ENCODE peak calls at places on chromosomes 16 and 17, in seven cellular contexts. R is activated CD4-positive, alpha-beta T cell treated with anti-CD3 and anti-CD28 coated beads, Interleukin-2, amount 10 ng/mL, durations not matched to agents 7 days and 5 days; M is cortex of kidney; V is nephron progenitor cell; S is activated T-cell treated with anti-CD3 and anti-CD28 coated beads, Interleukin-2, amount 50 U/mL, for 72 hours; L is iPS DF 19.7; X is right atrium auricular region. O is an unnamed sample.
A peak's percentile ranks its signal among the peaks of the same experiment; 100 is the strongest.

GRCh38 chr17:74750327-74751069 is 2.1 kb downstream of the NHERF1 start:
- DNase-seq in M (no peak), V (no peak), S (no peak), X (no peak), R (no peak), L (no peak), O (no peak)

GRCh38 chr17:63286254-63286653 is 159.9 kb downstream of the CYB561 start:
- DNase-seq in L (no peak), M (no peak), X (no peak), R (no peak), S (no peak), V (no peak), O (no peak)

GRCh38 chr17:69267219-69267618 is 38.6 kb upstream of the ABCA10 start:
- DNase-seq in M (no peak), V (no peak), L (no peak), X (no peak), S (no peak), R (no peak), O (no peak)

GRCh38 chr17:51365090-51365489 is 104.7 kb downstream of the UTP18 start:
- DNase-seq in R (peak; percentile 14), M (no peak), S (no peak), X (no peak), L (no peak), V (no peak), O (no peak)

GRCh38 chr16:75011634-75012307 is 12.9 kb downstream of the ZNRF1 start:
- DNase-seq in V (no peak), L (no peak), M (no peak), X (no peak), R (no peak), S (peak; percentile 71), O (peak; percentile 69)

GRCh38 chr16:65733706-65734105 is 611.8 kb upstream of the CDH11 start:
- DNase-seq in L (no peak), R (no peak), V (no peak), X (no peak), M (no peak), S (no peak), O (no peak)

GRCh38 chr17:75722076-75722475 is 817 bp downstream of the ITGB4 start:
- DNase-seq in M (no peak), V (no peak), S (no peak), L (no peak), R (no peak), X (no peak), O (no peak)

GRCh38 chr16:79334127-79334526 is 266.4 kb downstream of the MAF start:
- DNase-seq in L (no peak), V (peak; percentile 27), R (no peak), X (no peak), S (peak; percentile 52), M (no peak), O (no peak)

GRCh38 chr17:43750154-43750553 is 8.4 kb downstream of the SOST start:
- DNase-seq in X (no peak), M (no peak), L (no peak), R (no peak), S (no peak), V (no peak), O (no peak)

GRCh38 chr17:33013596-33014375 is 22.1 kb downstream of the SPACA3 start:
- DNase-seq in L (no peak), S (no peak), M (no peak), X (no peak), R (no peak), V (no peak), O (no peak)

GRCh38 chr17:51128089-51128488 is 7.4 kb upstream of the SPAG9 start:
- DNase-seq in S (peak; percentile 28), R (no peak), X (peak; percentile 72), M (no peak), V (no peak), L (no peak), O (no peak)

GRCh38 chr16:57023541-57024249 is 34.3 kb downstream of the NLRC5 start:
- DNase-seq in S (peak; percentile 86), V (no peak), X (no peak), R (peak; percentile 70), L (no peak), M (no peak), O (no peak)

GRCh38 chr16:777826-778225 is 10.4 kb downstream of the RPUSD1 start:
- DNase-seq in M (no peak), X (no peak), S (no peak), R (no peak), L (no peak), V (no peak), O (no peak)

GRCh38 chr16:28575446-28576109 is 21.3 kb downstream of the SULT1A2 start:
- DNase-seq in S (no peak), V (no peak), M (no peak), X (no peak), R (no peak), L (no peak), O (no peak)

GRCh38 chr17:17859909-17860760 is 23.3 kb upstream of the SREBF1 start:
- DNase-seq in L (no peak), S (peak; percentile 77), M (no peak), X (no peak), R (peak; percentile 78), V (peak; percentile 74), O (peak; percentile 79)

GRCh38 chr16:11835891-11836652 is 15.3 kb downstream of the RSL1D1 start:
- DNase-seq in S (no peak), M (no peak), R (no peak), L (no peak), X (no peak), V (peak; percentile 9), O (no peak)

GRCh38 chr16:14454391-14454790 is 175.7 kb downstream of the PARN start:
- DNase-seq in R (no peak), M (no peak), X (no peak), V (no peak), S (no peak), L (no peak), O (no peak)

GRCh38 chr17:47694818-47695663 is 1.1 kb downstream of the TBKBP1 start:
- DNase-seq in M (no peak), X (peak; percentile 76), V (peak; percentile 53), R (no peak), L (no peak), S (peak; percentile 72), O (peak; percentile 55)

GRCh38 chr17:50114849-50115357 is 15.1 kb downstream of the SAMD14 start:
- DNase-seq in R (peak; percentile 60), L (no peak), V (peak; percentile 37), S (peak; percentile 55), X (no peak), M (no peak), O (peak; percentile 81)

GRCh38 chr17:74244543-74244942 is 29.5 kb upstream of the DNAI2 start:
- DNase-seq in L (no peak), R (no peak), V (no peak), S (no peak), X (no peak), M (no peak), O (no peak)

GRCh38 chr16:8577678-8578304 is 12.5 kb downstream of the TMEM114 start:
- DNase-seq in X (no peak), S (no peak), V (no peak), L (no peak), M (no peak), R (no peak), O (no peak)

GRCh38 chr16:19963306-19963705 is 78.7 kb upstream of the GPRC5B start:
- DNase-seq in X (peak; percentile 58), L (no peak), V (no peak), M (no peak), R (no peak), S (no peak), O (no peak)

GRCh38 chr17:48294193-48294909 is 135.7 kb downstream of the SKAP1 start:
- DNase-seq in L (no peak), R (no peak), V (no peak), M (no peak), X (no peak), S (no peak), O (no peak)

GRCh38 chr17:39461911-39462641 is 790 bp downstream of the CDK12 start:
- DNase-seq in V (peak; percentile 16), M (no peak), R (no peak), L (no peak), S (peak; percentile 25), X (no peak), O (peak; percentile 77)

GRCh38 chr17:61470530-61471136 is 18.4 kb downstream of the TBX4 start:
- DNase-seq in L (no peak), X (no peak), R (no peak), S (no peak), V (no peak), M (no peak), O (no peak)

GRCh38 chr16:70746040-70746707 is 54.8 kb downstream of the VAC14 start:
- DNase-seq in R (no peak), V (no peak), X (peak; percentile 85), S (no peak), L (no peak), M (no peak), O (no peak)

GRCh38 chr16:87728026-87728425 is 37.8 kb downstream of the KLHDC4 start:
- DNase-seq in S (no peak), V (no peak), L (no peak), M (no peak), R (no peak), X (no peak), O (no peak)

GRCh38 chr16:1364510-1364909 is 12.8 kb downstream of the GNPTG start:
- DNase-seq in S (no peak), V (no peak), X (no peak), L (no peak), R (no peak), M (no peak), O (no peak)

GRCh38 chr17:80608326-80608725 is 63.7 kb downstream of the RPTOR start:
- DNase-seq in R (no peak), X (no peak), L (no peak), S (no peak), M (no peak), V (no peak), O (no peak)

GRCh38 chr17:7889166-7889584 is 586 bp downstream of the CHD3 start:
- DNase-seq in L (no peak), M (no peak), S (peak; percentile 52), V (peak; percentile 35), X (peak; percentile 96), R (peak; percentile 27), O (no peak)

GRCh38 chr17:3794890-3795757 is 5.9 kb downstream of the ITGAE start:
- DNase-seq in V (no peak), R (no peak), L (no peak), X (no peak), S (peak; percentile 65), M (no peak), O (no peak)

GRCh38 chr16:15507299-15507958 is 73.0 kb downstream of the BMERB1 start:
- DNase-seq in R (no peak), M (no peak), S (no peak), V (no peak), X (peak; percentile 79), L (no peak), O (no peak)

GRCh38 chr17:32495347-32496253 is 8.8 kb downstream of the CDK5R1 start:
- DNase-seq in M (no peak), L (no peak), X (no peak), S (no peak), R (no peak), V (peak; percentile 38), O (no peak)